ENCODE peak calls at places on chromosomes 4 and X, in six cellular contexts. F is RWPE1, J is cardiac fibroblast, W is tibial artery, T is GM13976, M is right atrium auricular region. G is an unnamed sample.

GRCh38 chr4:74793757-74794340 is 474 bp downstream of the BTC start:
- DNase-seq in F (peak), J (peak), W (peak), T (peak), M (no peak), G (no peak)

GRCh38 chrX:107716045-107716684 is 59.4 kb downstream of the TSC22D3 start:
- DNase-seq in F (no peak), J (peak), W (peak), T (no peak), M (no peak), G (peak)

GRCh38 chr4:71186566-71187398 is 152.0 kb upstream of the SLC4A4 start:
- DNase-seq in F (peak), J (peak), W (peak), T (peak), M (no peak), G (peak)

GRCh38 chr4:147570616-147571015 is 46.6 kb upstream of the TMEM184C start:
- DNase-seq in F (no peak), J (peak), W (no peak), T (no peak), M (no peak), G (no peak)

GRCh38 chrX:48736303-48736702 is 25.2 kb upstream of the GLOD5 start:
- DNase-seq in F (no peak), J (no peak), W (no peak), T (no peak), M (no peak), G (no peak)

GRCh38 chr4:76376534-76376933 is 44.4 kb downstream of the CCDC158 start:
- DNase-seq in F (no peak), J (no peak), W (no peak), T (no peak), M (no peak), G (no peak)

GRCh38 chr4:14221176-14221575 is 593.7 kb upstream of the BOD1L1 start:
- DNase-seq in F (no peak), J (no peak), W (no peak), T (no peak), M (no peak), G (no peak)

GRCh38 chr4:57989430-57989829 is 879.2 kb upstream of the IGFBP7 start:
- DNase-seq in F (no peak), J (no peak), W (no peak), T (no peak), M (no peak), G (no peak)

GRCh38 chrX:9429767-9430166 is 35.1 kb upstream of the TBL1X start:
- DNase-seq in F (no peak), J (no peak), W (no peak), T (no peak), M (no peak), G (no peak)

GRCh38 chrX:111616786-111617185 is 64.2 kb upstream of the ALG13 start:
- DNase-seq in F (no peak), J (no peak), W (no peak), T (no peak), M (no peak), G (no peak)

GRCh38 chr4:24382381-24382780 is 202.0 kb downstream of the DHX15 start:
- DNase-seq in F (peak), J (peak), W (no peak), T (no peak), M (no peak), G (peak)

GRCh38 chr4:148565801-148566200 is 123.6 kb upstream of the NR3C2 start:
- DNase-seq in F (no peak), J (no peak), W (no peak), T (no peak), M (no peak), G (no peak)

GRCh38 chrX:147848543-147849448 is 62.9 kb upstream of the FMR1 start:
- DNase-seq in F (no peak), J (no peak), W (no peak), T (no peak), M (no peak), G (no peak)

GRCh38 chrX:1167466-1167865 is 45.0 kb downstream of the CRLF2 start:
- DNase-seq in F (no peak), J (no peak), W (no peak), T (no peak), M (no peak), G (no peak)

GRCh38 chr4:39719804-39720580 is 22.1 kb downstream of the UBE2K start:
- DNase-seq in F (no peak), J (no peak), W (no peak), T (no peak), M (no peak), G (no peak)

GRCh38 chr4:41361831-41362646 is 105.3 kb downstream of the UCHL1 start:
- DNase-seq in F (no peak), J (no peak), W (no peak), T (no peak), M (no peak), G (peak)

GRCh38 chr4:114649908-114650307 is 51.3 kb downstream of the UGT8 start:
- DNase-seq in F (no peak), J (no peak), W (no peak), T (no peak), M (no peak), G (no peak)

GRCh38 chrX:29724316-29724715 is 491.0 kb upstream of the MAGEB2 start:
- DNase-seq in F (no peak), J (no peak), W (no peak), T (no peak), M (no peak), G (no peak)

GRCh38 chrX:19627533-19627932 is 112.2 kb upstream of the MAP3K15 start:
- DNase-seq in F (no peak), J (no peak), W (no peak), T (no peak), M (no peak), G (no peak)

GRCh38 chrX:119605739-119606507 is at the start of gene NKRF:
- DNase-seq in F (peak), J (peak), W (peak), T (peak), M (peak), G (peak)

GRCh38 chr4:17238633-17239032 is 273.3 kb downstream of the QDPR start:
- DNase-seq in F (no peak), J (no peak), W (no peak), T (no peak), M (no peak), G (no peak)

DNA sequence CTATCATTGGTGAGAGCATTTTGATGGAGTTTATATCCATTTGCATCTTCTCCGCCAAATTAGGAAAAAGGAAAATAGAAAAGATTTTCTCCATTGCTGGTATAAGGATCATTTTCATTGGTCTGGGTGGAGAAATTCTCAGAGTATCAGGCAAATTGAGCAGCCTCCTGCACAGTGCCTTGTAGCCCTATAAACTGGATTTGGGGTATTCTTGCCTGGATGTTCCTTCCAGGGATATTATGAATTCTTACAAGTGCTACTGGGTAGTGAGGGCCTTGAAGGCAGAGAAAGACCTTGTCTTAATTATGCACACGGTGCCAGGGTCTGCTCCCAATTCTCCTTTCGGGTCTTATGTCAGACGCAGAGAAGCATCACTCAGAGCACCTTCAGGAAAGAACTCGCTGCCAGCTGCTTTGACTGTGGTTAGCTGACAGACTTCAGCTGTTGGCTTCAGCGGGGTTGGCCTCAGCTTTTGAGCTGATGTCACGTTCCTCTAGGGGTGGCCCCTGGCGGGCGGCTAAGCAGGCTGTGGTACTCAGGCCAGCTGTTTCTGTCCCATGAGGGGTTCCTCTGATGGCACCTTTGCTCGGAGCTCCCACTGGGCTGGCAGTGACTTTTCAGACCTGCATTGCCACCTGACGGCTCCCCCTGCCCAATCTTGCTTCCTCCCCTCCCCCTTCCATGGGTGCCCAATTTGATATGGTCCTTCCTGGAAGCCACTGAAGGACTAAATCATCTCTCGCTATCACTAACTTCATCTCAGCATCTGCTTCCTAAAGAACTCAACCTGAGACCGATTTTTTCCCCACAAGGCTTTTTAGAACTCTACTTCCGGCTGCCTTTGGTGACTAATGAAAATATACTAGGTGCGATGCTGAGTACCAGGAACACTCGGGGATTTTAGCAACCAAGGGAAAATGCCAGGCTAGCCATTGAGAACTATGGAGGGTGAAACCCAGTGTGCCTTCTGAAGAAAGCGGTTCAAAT is 519.5 kb downstream of the BCOR start:
- DNase-seq in F (no peak), J (peak), W (no peak), T (peak), M (peak), G (peak)
- TF ChIP-seq CTCF in F (no peak), J (no peak), W (no peak), T (no peak), M (no peak), G (no peak)

GRCh38 chr4:186501554-186501953 is 53.8 kb downstream of the MTNR1A start:
- DNase-seq in F (no peak), J (no peak), W (no peak), T (no peak), M (no peak), G (no peak)

GRCh38 chr4:186500721-186501304 is 54.6 kb downstream of the MTNR1A start:
- DNase-seq in F (peak), J (peak), W (no peak), T (no peak), M (no peak), G (no peak)

GRCh38 chr4:186494496-186494895 is 60.9 kb downstream of the MTNR1A start:
- DNase-seq in F (no peak), J (no peak), W (no peak), T (no peak), M (no peak), G (no peak)

GRCh38 chr4:186497043-186497442 is 58.3 kb downstream of the MTNR1A start:
- DNase-seq in F (no peak), J (no peak), W (no peak), T (no peak), M (no peak), G (no peak)

DNA sequence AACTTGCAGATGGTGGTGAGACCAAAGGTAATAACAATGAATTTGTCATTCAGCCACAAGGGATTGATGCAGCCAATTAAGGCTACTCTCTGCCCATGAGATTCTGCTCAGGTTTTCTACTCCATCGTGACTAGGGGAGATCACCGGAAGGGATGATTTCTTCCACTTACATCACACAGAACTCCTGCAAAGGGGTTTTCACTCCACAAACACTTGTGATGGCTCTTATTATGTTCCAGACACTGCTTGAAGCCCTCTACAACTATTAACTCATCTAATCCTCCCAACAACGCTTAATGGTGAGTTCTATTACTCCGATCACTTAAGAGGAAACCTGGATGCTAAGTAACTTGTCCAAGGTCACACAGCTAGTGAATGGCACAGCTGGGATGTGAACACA is 55.9 kb downstream of the MTNR1A start:
- DNase-seq in F (no peak), J (no peak), W (no peak), T (no peak), M (no peak), G (no peak)
- TF ChIP-seq CTCF in F (no peak), J (no peak), W (no peak), T (no peak), M (no peak), G (no peak)

GRCh38 chr4:126109836-126110235 is 795.1 kb downstream of the FAT4 start:
- DNase-seq in F (no peak), J (no peak), W (no peak), T (no peak), M (no peak), G (no peak)

GRCh38 chr4:126106658-126107057 is 791.9 kb downstream of the FAT4 start:
- DNase-seq in F (no peak), J (no peak), W (no peak), T (no peak), M (no peak), G (no peak)
- TF ChIP-seq CTCF in F (no peak), J (no peak), W (no peak), T (no peak), M (no peak), G (no peak)

GRCh38 chr4:122203407-122203806 is 51.3 kb downstream of the BLTP1 start:
- DNase-seq in F (no peak), J (no peak), W (no peak), T (no peak), M (no peak), G (no peak)

GRCh38 chr4:122205687-122206086 is 53.6 kb downstream of the BLTP1 start:
- DNase-seq in F (no peak), J (no peak), W (no peak), T (no peak), M (no peak), G (no peak)
- TF ChIP-seq CTCF in F (no peak), J (no peak), W (no peak), T (no peak), M (no peak), G (no peak)

GRCh38 chr4:122732329-122733026 is at the start of gene BBS12:
- DNase-seq in F (peak), J (peak), W (peak), T (peak), M (peak), G (peak)
- TF ChIP-seq CTCF in F (peak), J (peak), W (no peak), T (peak), M (peak), G (peak)

DNA sequence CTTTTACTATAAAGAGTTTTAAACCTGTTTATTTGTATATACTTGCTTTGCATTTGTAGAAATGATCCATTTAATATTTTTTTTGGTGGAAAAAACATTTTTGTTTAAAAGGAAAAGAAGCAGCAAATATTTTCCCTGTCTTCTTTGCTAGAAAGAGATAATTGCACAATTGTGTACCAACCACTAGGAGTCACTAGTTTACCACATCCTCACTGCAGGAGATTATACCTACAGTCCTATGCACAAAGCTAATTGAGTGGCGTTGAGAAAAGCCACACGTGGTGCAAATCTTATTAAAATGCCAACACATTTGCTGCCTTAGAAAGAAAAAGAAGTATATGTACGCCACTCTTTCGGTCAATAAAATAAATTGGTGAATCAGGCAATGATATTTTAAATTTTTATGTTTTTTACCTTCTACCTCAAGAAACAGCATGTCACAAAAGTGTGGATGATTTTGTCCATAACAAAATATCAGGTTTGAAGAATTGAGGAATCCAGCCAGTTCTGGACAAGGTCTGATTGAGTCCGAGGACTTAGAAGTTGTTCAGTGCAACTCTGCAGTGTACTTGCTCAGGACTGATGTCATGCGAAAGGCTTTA is 102.9 kb downstream of the GRXCR1 start:
- DNase-seq in F (peak), J (peak), W (no peak), T (peak), M (no peak), G (peak)
- TF ChIP-seq CTCF in F (peak), J (peak), W (peak), T (peak), M (peak), G (peak)